ENCODE peak calls at places on chromosome 11, in eight cellular contexts. W is gastrocnemius medialis, A is adrenal gland, T is A549, G is AG04450, S is HCT116, E is pancreas, C is thoracic aorta. P is an unnamed sample.

GRCh38 chr11:73268671-73269271 is 3.4 kb upstream of the P2RY6 start:
- DNase-seq in W (peak), A (peak), T (no peak), G (no peak), S (no peak), E (no peak), C (no peak), P (no peak)

GRCh38 chr11:11555228-11555627 is 66.6 kb downstream of the GALNT18 start:
- DNase-seq in W (no peak), A (no peak), T (no peak), G (no peak), S (no peak), E (peak), C (no peak), P (peak)

GRCh38 chr11:1968454-1968995 is 21.4 kb downstream of the MRPL23 start:
- DNase-seq in W (peak), A (peak), T (no peak), G (no peak), S (no peak), E (no peak), C (no peak), P (peak)

GRCh38 chr11:44868021-44868420 is 82.7 kb downstream of the TP53I11 start:
- DNase-seq in W (no peak), A (no peak), T (no peak), G (no peak), S (no peak), E (no peak), C (no peak), P (no peak)

GRCh38 chr11:116794851-116795250 is 3.2 kb upstream of the APOA5 start:
- DNase-seq in W (no peak), A (no peak), T (no peak), G (no peak), S (no peak), E (no peak), C (no peak), P (no peak)

GRCh38 chr11:20020716-20021115 is 139.6 kb downstream of the DBX1 start:
- DNase-seq in W (no peak), A (no peak), T (no peak), G (no peak), S (no peak), E (no peak), C (no peak), P (no peak)

GRCh38 chr11:70067591-70068341 is 10.4 kb upstream of the ANO1 start:
- DNase-seq in W (no peak), A (no peak), T (no peak), G (no peak), S (peak), E (no peak), C (no peak), P (no peak)

GRCh38 chr11:73321342-73322110 is 13.4 kb downstream of the ARHGEF17 start:
- DNase-seq in W (no peak), A (peak), T (no peak), G (no peak), S (no peak), E (no peak), C (no peak), P (peak)

GRCh38 chr11:6298605-6299004 is 21.7 kb downstream of the CAVIN3 start:
- DNase-seq in W (peak), A (peak), T (peak), G (no peak), S (peak), E (peak), C (no peak), P (peak)

GRCh38 chr11:129814244-129814992 is 1.2 kb upstream of the TMEM45B start:
- DNase-seq in W (no peak), A (no peak), T (peak), G (no peak), S (no peak), E (no peak), C (no peak), P (no peak)

GRCh38 chr11:35332524-35332923 is 86.8 kb downstream of the SLC1A2 start:
- DNase-seq in W (no peak), A (no peak), T (no peak), G (no peak), S (no peak), E (no peak), C (no peak), P (no peak)

GRCh38 chr11:819943-820649 is 1.4 kb downstream of the PNPLA2 start:
- DNase-seq in W (peak), A (peak), T (peak), G (no peak), S (peak), E (peak), C (peak), P (peak)

GRCh38 chr11:44825058-44825795 is 98.5 kb downstream of the TSPAN18 start:
- DNase-seq in W (no peak), A (no peak), T (no peak), G (no peak), S (no peak), E (no peak), C (no peak), P (no peak)

GRCh38 chr11:44805152-44805461 is 78.3 kb downstream of the TSPAN18 start:
- DNase-seq in W (no peak), A (no peak), T (no peak), G (no peak), S (no peak), E (no peak), C (no peak), P (no peak)

GRCh38 chr11:101456812-101457211 is 127.0 kb downstream of the TRPC6 start:
- DNase-seq in W (no peak), A (no peak), T (no peak), G (no peak), S (no peak), E (no peak), C (no peak), P (no peak)

GRCh38 chr11:12088531-12088930 is 21.9 kb upstream of the MICAL2 start:
- DNase-seq in W (no peak), A (no peak), T (no peak), G (no peak), S (no peak), E (no peak), C (no peak), P (no peak)

GRCh38 chr11:69702769-69703510 is 882 bp downstream of the FGF19 start:
- DNase-seq in W (no peak), A (no peak), T (no peak), G (no peak), S (no peak), E (no peak), C (no peak), P (no peak)

GRCh38 chr11:17505146-17505545 is 28.5 kb upstream of the ABCC8 start:
- DNase-seq in W (no peak), A (no peak), T (no peak), G (no peak), S (no peak), E (no peak), C (no peak), P (no peak)

GRCh38 chr11:65366340-65366773 is 11.8 kb downstream of the TIGD3 start:
- DNase-seq in W (peak), A (no peak), T (peak), G (peak), S (peak), E (peak), C (no peak), P (no peak)

GRCh38 chr11:46560300-46561025 is 33.4 kb downstream of the AMBRA1 start:
- DNase-seq in W (no peak), A (no peak), T (no peak), G (no peak), S (no peak), E (no peak), C (no peak), P (no peak)

GRCh38 chr11:1224109-1224485 is 1.2 kb downstream of the MUC5B start:
- DNase-seq in W (no peak), A (no peak), T (peak), G (no peak), S (no peak), E (no peak), C (no peak), P (peak)

GRCh38 chr11:55847453-55847852 is 8.9 kb downstream of the OR5D16 start:
- DNase-seq in W (no peak), A (no peak), T (no peak), G (no peak), S (no peak), E (no peak), C (no peak), P (no peak)

GRCh38 chr11:60840711-60841430 is 1.0 kb upstream of the CCDC86 start:
- DNase-seq in W (peak), A (no peak), T (no peak), G (peak), S (no peak), E (no peak), C (no peak), P (peak)

GRCh38 chr11:35549787-35550186 is 24.4 kb upstream of the PAMR1 start:
- DNase-seq in W (no peak), A (no peak), T (peak), G (peak), S (no peak), E (no peak), C (no peak), P (no peak)

GRCh38 chr11:1486054-1486825 is at the start of gene MOB2:
- DNase-seq in W (peak), A (no peak), T (no peak), G (no peak), S (no peak), E (peak), C (no peak), P (peak)

GRCh38 chr11:115911656-115912055 is 407.4 kb upstream of the CADM1 start:
- DNase-seq in W (no peak), A (no peak), T (no peak), G (no peak), S (no peak), E (no peak), C (no peak), P (no peak)

GRCh38 chr11:34380696-34381095 is 22.9 kb upstream of the ABTB2 start:
- DNase-seq in W (no peak), A (no peak), T (peak), G (no peak), S (peak), E (no peak), C (no peak), P (no peak)

GRCh38 chr11:1220941-1221721 is 1.7 kb upstream of the MUC5B start:
- DNase-seq in W (no peak), A (no peak), T (no peak), G (no peak), S (no peak), E (no peak), C (no peak), P (peak)

GRCh38 chr11:44014968-44015623 is 32.7 kb upstream of the ACCSL start:
- DNase-seq in W (no peak), A (no peak), T (no peak), G (no peak), S (no peak), E (no peak), C (no peak), P (no peak)

GRCh38 chr11:108500721-108501120 is 2.5 kb upstream of the POGLUT3 start:
- DNase-seq in W (no peak), A (no peak), T (no peak), G (no peak), S (no peak), E (no peak), C (no peak), P (no peak)

GRCh38 chr11:47711816-47712215 is 3.4 kb downstream of the AGBL2 start:
- DNase-seq in W (no peak), A (peak), T (no peak), G (no peak), S (no peak), E (no peak), C (no peak), P (no peak)

DNA sequence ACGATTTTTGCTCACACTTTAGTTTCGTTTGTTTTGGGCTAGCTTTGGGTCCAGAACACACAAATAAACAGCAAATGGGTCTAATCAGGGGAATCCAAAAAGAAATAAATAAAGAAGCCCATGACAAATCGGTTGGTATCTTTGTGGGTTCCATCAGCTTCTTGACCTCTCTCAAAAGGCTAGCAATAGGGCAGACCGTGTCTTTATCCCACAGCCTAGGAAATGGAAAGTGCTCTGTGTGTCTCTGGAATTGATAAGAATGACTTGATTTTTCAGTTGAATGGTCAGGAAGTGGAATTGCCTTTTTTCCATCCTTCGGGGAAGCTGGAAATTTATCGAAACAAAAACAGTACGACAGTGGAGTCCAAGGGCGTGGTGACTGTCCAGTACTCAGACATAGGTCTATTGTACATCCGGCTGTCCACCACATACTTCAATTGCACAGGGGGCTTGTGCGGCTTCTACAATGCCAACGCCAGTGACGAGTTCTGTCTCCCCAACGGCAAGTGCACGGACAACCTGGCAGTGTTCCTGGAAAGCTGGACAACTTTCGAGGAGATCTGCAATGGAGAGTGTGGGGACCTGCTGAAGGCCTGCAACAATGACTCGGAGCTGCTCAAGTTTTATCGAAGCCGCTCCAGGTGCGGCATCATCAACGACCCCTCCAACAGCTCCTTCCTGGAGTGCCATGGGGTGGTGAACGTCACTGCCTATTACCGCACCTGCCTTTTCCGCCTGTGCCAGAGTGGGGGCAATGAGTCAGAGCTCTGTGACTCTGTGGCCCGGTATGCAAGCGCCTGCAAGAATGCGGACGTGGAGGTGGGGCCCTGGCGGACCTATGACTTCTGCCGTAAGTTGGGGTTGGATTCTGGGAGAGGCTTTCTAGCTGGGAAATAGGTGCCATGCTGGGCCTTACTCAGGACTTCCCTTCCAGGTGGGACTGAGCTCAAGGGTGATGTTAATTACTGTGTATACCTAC is 28.6 kb downstream of the TECTA start:
- DNase-seq in W (no peak), A (no peak), T (no peak), G (no peak), S (peak), E (no peak), C (no peak), P (no peak)
- H3K27ac ChIP-seq in W (no peak), A (no peak), T (no peak), G (no peak), S (peak), E (no peak), C (no peak), P (no peak)

DNA sequence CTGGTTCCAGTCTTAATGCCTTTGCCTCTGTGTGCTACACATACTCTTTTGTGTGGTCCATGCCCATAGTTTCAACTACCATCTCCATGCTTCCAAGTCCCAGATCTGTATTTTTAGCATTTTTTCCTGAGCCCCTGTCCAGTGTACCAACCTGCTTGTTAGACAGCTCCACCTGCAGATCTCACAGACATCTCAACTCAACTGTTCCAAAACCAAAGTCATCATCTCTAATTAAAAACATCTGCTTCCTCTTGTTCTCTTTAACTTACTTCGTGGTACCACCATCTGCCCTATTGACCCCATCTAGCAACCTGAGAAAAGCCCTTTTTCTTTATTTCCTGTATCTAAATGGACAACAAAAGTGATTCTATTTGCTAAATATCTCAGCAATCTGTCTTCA is 8.6 kb upstream of the KMT2A start:
- DNase-seq in W (no peak), A (no peak), T (no peak), G (no peak), S (no peak), E (no peak), C (no peak), P (no peak)
- TF ChIP-seq CTCF in W (no peak), A (no peak), T (no peak), G (no peak), S (no peak), E (no peak), C (no peak), P (no peak)

GRCh38 chr11:127225619-127226018 is 225.0 kb upstream of the KIRREL3 start:
- DNase-seq in W (no peak), A (no peak), T (no peak), G (no peak), S (no peak), E (no peak), C (no peak), P (no peak)

GRCh38 chr11:127223633-127224032 is 223.1 kb upstream of the KIRREL3 start:
- DNase-seq in W (no peak), A (no peak), T (no peak), G (no peak), S (no peak), E (no peak), C (no peak), P (no peak)

GRCh38 chr11:127224276-127224675 is 223.7 kb upstream of the KIRREL3 start:
- DNase-seq in W (no peak), A (no peak), T (no peak), G (no peak), S (no peak), E (no peak), C (no peak), P (no peak)

GRCh38 chr11:127226376-127226775 is 225.8 kb upstream of the KIRREL3 start:
- DNase-seq in W (no peak), A (no peak), T (no peak), G (no peak), S (no peak), E (no peak), C (no peak), P (no peak)

GRCh38 chr11:127226959-127227358 is 226.4 kb upstream of the KIRREL3 start:
- DNase-seq in W (no peak), A (no peak), T (no peak), G (no peak), S (no peak), E (no peak), C (no peak), P (no peak)
- H3K27ac ChIP-seq in W (no peak), A (no peak), T (no peak), G (no peak), S (no peak), E (peak), C (no peak), P (no peak)

DNA sequence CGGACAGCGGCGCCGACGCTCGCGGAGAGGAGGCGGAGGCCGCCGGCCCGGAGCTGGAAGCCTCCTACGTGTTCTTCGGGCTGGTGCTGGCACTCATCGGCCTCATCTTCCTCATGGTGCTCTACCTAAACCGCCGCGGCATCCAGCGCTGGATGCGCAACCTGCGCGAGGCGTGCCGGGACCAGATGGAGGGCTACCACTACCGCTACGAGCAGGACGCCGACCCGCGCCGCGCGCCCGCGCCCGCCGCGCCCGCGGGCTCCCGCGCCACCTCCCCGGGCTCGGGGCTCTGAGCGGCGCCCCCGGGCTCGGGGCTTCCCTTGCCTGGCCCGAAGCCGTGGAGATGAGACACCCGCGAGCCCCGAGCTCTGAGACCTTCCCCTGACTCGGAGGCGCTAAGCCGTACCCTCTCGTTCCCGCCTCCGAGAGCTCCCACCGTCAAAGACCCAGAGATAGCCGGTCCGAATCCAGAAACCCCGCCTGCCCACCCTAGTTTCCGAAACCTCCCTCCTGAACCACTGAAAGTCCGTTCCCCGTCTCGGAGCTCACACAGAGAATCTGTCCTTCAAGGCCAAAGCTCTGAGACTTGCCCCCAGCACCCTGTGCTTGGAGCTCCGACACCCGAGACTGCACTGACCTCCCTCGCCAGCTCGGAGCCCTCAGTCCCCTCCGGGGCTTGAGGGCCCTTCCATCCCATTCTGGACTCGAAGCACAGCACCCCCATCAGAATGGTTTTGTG is 1.5 kb downstream of the TPBGL start:
- DNase-seq in W (no peak), A (no peak), T (no peak), G (no peak), S (no peak), E (no peak), C (no peak), P (no peak)
- TF ChIP-seq CTCF in W (no peak), A (no peak), T (peak), G (no peak), S (no peak), E (peak), C (no peak), P (no peak)

DNA sequence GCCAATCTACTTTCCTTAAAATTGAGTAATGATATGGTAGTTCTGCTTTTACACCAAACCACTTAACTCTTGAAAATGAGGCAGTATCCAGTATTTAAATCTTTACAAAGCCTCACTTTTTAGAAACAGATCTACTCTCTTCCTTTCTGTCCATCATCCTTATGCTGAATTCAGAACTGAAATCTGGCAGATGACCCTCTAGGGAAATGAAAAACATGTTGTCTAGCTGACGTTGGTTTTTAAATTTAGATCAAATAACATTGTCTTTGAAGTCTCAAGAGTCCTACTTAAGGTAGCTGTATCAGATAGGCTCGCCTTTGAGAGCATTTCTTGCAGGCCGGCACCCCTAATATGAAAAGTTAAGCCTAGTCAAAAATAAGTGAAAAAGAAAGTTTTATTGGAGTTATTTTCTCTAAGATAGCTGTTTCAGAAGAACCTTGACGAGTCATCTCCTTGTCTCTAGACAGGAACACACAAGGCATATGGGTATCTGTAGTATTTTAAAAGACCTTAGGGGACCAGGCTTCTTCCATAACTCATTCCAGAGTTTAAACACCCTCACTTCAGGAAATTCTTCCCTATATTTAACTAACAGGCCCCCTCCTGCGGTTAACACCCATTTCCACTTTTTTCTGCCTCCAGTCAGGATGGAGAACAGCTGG is 81.3 kb downstream of the WNT11 start:
- DNase-seq in W (no peak), A (no peak), T (no peak), G (no peak), S (no peak), E (no peak), C (no peak), P (no peak)
- H3K27ac ChIP-seq in W (peak), A (no peak), T (no peak), G (no peak), S (no peak), E (no peak), C (no peak), P (no peak)